ENCODE peak calls at places on chromosomes 12 and 14, in eight cellular contexts. T is Calu3; E is stimulated activated CD4-positive, alpha-beta T cell treated with anti-CD3 and anti-CD28 coated beads, Interleukin-2, amount 100 ng/mL, for 48 hours; F is aorta; Z is kidney; V is fibroblast of villous mesenchyme; R is uterus; A is thoracic aorta. M is an unnamed sample.

GRCh38 chr12:112007945-112008344 is 5.0 kb downstream of the TMEM116 start:
- DNase-seq in T (no peak), E (no peak), F (no peak), Z (peak), V (no peak), R (no peak), A (no peak), M (no peak)

GRCh38 chr12:91413591-91413990 is 231.0 kb upstream of the DCN start:
- DNase-seq in T (peak), E (no peak), F (no peak), Z (no peak), V (peak), R (no peak), A (no peak), M (peak)

GRCh38 chr12:6788972-6789905 is at the start of gene CD4:
- DNase-seq in T (no peak), E (peak), F (peak), Z (peak), V (no peak), R (no peak), A (no peak), M (no peak)

GRCh38 chr14:36270191-36270590 is 50.2 kb downstream of the MBIP start:
- DNase-seq in T (no peak), E (no peak), F (no peak), Z (no peak), V (no peak), R (no peak), A (no peak), M (no peak)

GRCh38 chr14:37060496-37061260 is 111.7 kb downstream of the SLC25A21 start:
- DNase-seq in T (no peak), E (no peak), F (no peak), Z (no peak), V (no peak), R (no peak), A (no peak), M (no peak)

GRCh38 chr14:100709252-100709955 is 17.3 kb upstream of the DLK1 start:
- DNase-seq in T (peak), E (no peak), F (no peak), Z (no peak), V (peak), R (no peak), A (no peak), M (peak)

GRCh38 chr12:47903151-47903611 is 1.6 kb downstream of the VDR start:
- DNase-seq in T (no peak), E (no peak), F (peak), Z (no peak), V (peak), R (no peak), A (no peak), M (peak)

GRCh38 chr14:72792051-72792788 is 101.7 kb downstream of the DPF3 start:
- DNase-seq in T (no peak), E (no peak), F (peak), Z (peak), V (peak), R (no peak), A (peak), M (no peak)

GRCh38 chr14:71261206-71261605 is 353.9 kb downstream of the PCNX1 start:
- DNase-seq in T (no peak), E (no peak), F (no peak), Z (no peak), V (no peak), R (no peak), A (no peak), M (peak)

GRCh38 chr12:45658066-45658465 is 71.4 kb upstream of the ARID2 start:
- DNase-seq in T (no peak), E (no peak), F (no peak), Z (no peak), V (no peak), R (no peak), A (no peak), M (no peak)

GRCh38 chr14:99982449-99983250 is 82.6 kb upstream of the EVL start:
- DNase-seq in T (peak), E (peak), F (no peak), Z (no peak), V (peak), R (peak), A (no peak), M (peak)

GRCh38 chr12:116524964-116525379 is 34.2 kb upstream of the MAP1LC3B2 start:
- DNase-seq in T (no peak), E (no peak), F (no peak), Z (peak), V (no peak), R (peak), A (no peak), M (no peak)

GRCh38 chr14:81018245-81018644 is 62.8 kb downstream of the TSHR start:
- DNase-seq in T (no peak), E (no peak), F (no peak), Z (no peak), V (no peak), R (no peak), A (no peak), M (no peak)

GRCh38 chr14:36516719-36517241 is 3.3 kb downstream of the NKX2-1 start:
- DNase-seq in T (no peak), E (no peak), F (no peak), Z (no peak), V (no peak), R (no peak), A (no peak), M (no peak)

GRCh38 chr12:33192226-33192625 is 247.4 kb downstream of the SYT10 start:
- DNase-seq in T (no peak), E (no peak), F (no peak), Z (no peak), V (no peak), R (no peak), A (no peak), M (no peak)

GRCh38 chr14:100568998-100569733 is 18.1 kb downstream of the BEGAIN start:
- DNase-seq in T (no peak), E (no peak), F (no peak), Z (no peak), V (no peak), R (no peak), A (no peak), M (no peak)

GRCh38 chr12:110453569-110454296 is 3.6 kb upstream of the ARPC3 start:
- DNase-seq in T (no peak), E (no peak), F (no peak), Z (no peak), V (no peak), R (no peak), A (no peak), M (no peak)

GRCh38 chr14:54719406-54719805 is 152.5 kb downstream of the SAMD4A start:
- DNase-seq in T (no peak), E (no peak), F (no peak), Z (no peak), V (no peak), R (no peak), A (no peak), M (no peak)

GRCh38 chr14:37027188-37027824 is 145.1 kb downstream of the SLC25A21 start:
- DNase-seq in T (no peak), E (no peak), F (no peak), Z (no peak), V (peak), R (no peak), A (no peak), M (no peak)

GRCh38 chr12:4157122-4157521 is 116.4 kb upstream of the CCND2 start:
- DNase-seq in T (no peak), E (no peak), F (no peak), Z (no peak), V (no peak), R (no peak), A (no peak), M (no peak)

GRCh38 chr14:30131698-30132097 is 204.1 kb upstream of the PRKD1 start:
- DNase-seq in T (no peak), E (no peak), F (no peak), Z (no peak), V (no peak), R (no peak), A (no peak), M (no peak)

GRCh38 chr14:105084741-105085571 is 19.7 kb upstream of the GPR132 start:
- DNase-seq in T (no peak), E (no peak), F (no peak), Z (peak), V (no peak), R (no peak), A (no peak), M (no peak)

GRCh38 chr12:54463034-54463433 is 10.4 kb downstream of the GTSF1 start:
- DNase-seq in T (no peak), E (no peak), F (no peak), Z (no peak), V (peak), R (no peak), A (no peak), M (peak)

GRCh38 chr12:6767301-6767591 is 1.1 kb downstream of the PTMS start:
- DNase-seq in T (no peak), E (no peak), F (no peak), Z (no peak), V (no peak), R (no peak), A (no peak), M (no peak)

GRCh38 chr14:59252772-59253500 is 64.5 kb downstream of the DAAM1 start:
- DNase-seq in T (no peak), E (no peak), F (no peak), Z (no peak), V (peak), R (no peak), A (no peak), M (peak)

GRCh38 chr14:63290741-63291286 is 27.9 kb downstream of the GPHB5 start:
- DNase-seq in T (no peak), E (no peak), F (no peak), Z (no peak), V (no peak), R (no peak), A (no peak), M (peak)

GRCh38 chr12:106598003-106598402 is 15.2 kb downstream of the RFX4 start:
- DNase-seq in T (no peak), E (no peak), F (no peak), Z (no peak), V (no peak), R (no peak), A (no peak), M (no peak)

GRCh38 chr12:68178184-68178583 is 18.6 kb upstream of the IFNG start:
- DNase-seq in T (no peak), E (no peak), F (no peak), Z (no peak), V (no peak), R (no peak), A (no peak), M (no peak)

GRCh38 chr12:110813298-110813697 is 33.5 kb upstream of the CCDC63 start:
- DNase-seq in T (no peak), E (no peak), F (no peak), Z (no peak), V (no peak), R (no peak), A (no peak), M (no peak)

GRCh38 chr12:117124421-117125274 is 25.4 kb upstream of the TESC start:
- DNase-seq in T (no peak), E (no peak), F (no peak), Z (no peak), V (peak), R (no peak), A (no peak), M (no peak)

GRCh38 chr12:18250313-18250916 is 10.9 kb upstream of the PIK3C2G start:
- DNase-seq in T (peak), E (no peak), F (no peak), Z (no peak), V (peak), R (peak), A (no peak), M (peak)